ENCODE peak calls at places on chromosomes 2 and 18, in four cellular contexts. C is AG09309, Y is cardiac muscle cell, H is foreskin fibroblast. V is an unnamed sample.

GRCh38 chr18:47323158-47323557 is 71.7 kb upstream of the SKOR2 start:
- DNase-seq in C (no peak), H (peak), Y (no peak), V (no peak)

GRCh38 chr2:236608710-236609109 is 39.1 kb downstream of the ACKR3 start:
- DNase-seq in C (no peak), H (no peak), Y (no peak), V (no peak)

GRCh38 chr18:8084160-8084559 is 517.0 kb downstream of the PTPRM start:
- DNase-seq in H (peak), Y (peak), C (no peak), V (peak)

GRCh38 chr2:120910956-120911951 is 175.6 kb downstream of the GLI2 start:
- DNase-seq in Y (peak), H (peak), C (no peak), V (no peak)

GRCh38 chr2:66269166-66269565 is 165.8 kb upstream of the MEIS1 start:
- DNase-seq in C (no peak), Y (no peak), H (no peak), V (no peak)

GRCh38 chr2:100767224-100767653 is 52.7 kb upstream of the NPAS2 start:
- DNase-seq in C (peak), H (peak), Y (peak), V (no peak)

GRCh38 chr2:129274038-129274415 is 705.4 kb upstream of the RAB6C start:
- DNase-seq in H (no peak), C (no peak), Y (no peak), V (no peak)

GRCh38 chr2:127226520-127227263 is 6.6 kb upstream of the CYP27C1 start:
- DNase-seq in C (no peak), H (peak), Y (peak), V (peak)

GRCh38 chr18:57668021-57668420 is 46.4 kb upstream of the NARS1 start:
- DNase-seq in H (no peak), Y (no peak), C (no peak), V (no peak)

GRCh38 chr2:191051177-191051576 is 37.2 kb upstream of the STAT1 start:
- DNase-seq in Y (no peak), C (no peak), H (no peak), V (no peak)

GRCh38 chr2:124959582-124959981 is 934.5 kb downstream of the CNTNAP5 start:
- DNase-seq in Y (peak), H (no peak), C (no peak), V (peak)

GRCh38 chr2:37376421-37377186 is 32.2 kb downstream of the QPCT start:
- DNase-seq in H (peak), C (peak), Y (peak), V (peak)

GRCh38 chr2:127424598-127425379 is 6.6 kb downstream of the PROC start:
- DNase-seq in H (no peak), C (no peak), Y (no peak), V (no peak)

GRCh38 chr2:95258271-95258670 is 16.0 kb upstream of the PROM2 start:
- DNase-seq in Y (no peak), C (no peak), H (peak), V (no peak)

GRCh38 chr2:71927757-71928715 is 219.6 kb downstream of the CYP26B1 start:
- DNase-seq in C (no peak), H (no peak), Y (no peak), V (no peak)

GRCh38 chr18:76621184-76621583 is 126.1 kb upstream of the ZNF516 start:
- DNase-seq in C (no peak), H (no peak), Y (no peak), V (no peak)

GRCh38 chr18:76619342-76620315 is 124.6 kb upstream of the ZNF516 start:
- DNase-seq in H (peak), C (no peak), Y (peak), V (peak)

GRCh38 chr18:76618721-76619120 is 123.7 kb upstream of the ZNF516 start:
- DNase-seq in H (no peak), Y (no peak), C (no peak), V (no peak)

GRCh38 chr18:76620326-76620813 is 125.3 kb upstream of the ZNF516 start:
- DNase-seq in Y (peak), C (peak), H (peak), V (peak)

DNA sequence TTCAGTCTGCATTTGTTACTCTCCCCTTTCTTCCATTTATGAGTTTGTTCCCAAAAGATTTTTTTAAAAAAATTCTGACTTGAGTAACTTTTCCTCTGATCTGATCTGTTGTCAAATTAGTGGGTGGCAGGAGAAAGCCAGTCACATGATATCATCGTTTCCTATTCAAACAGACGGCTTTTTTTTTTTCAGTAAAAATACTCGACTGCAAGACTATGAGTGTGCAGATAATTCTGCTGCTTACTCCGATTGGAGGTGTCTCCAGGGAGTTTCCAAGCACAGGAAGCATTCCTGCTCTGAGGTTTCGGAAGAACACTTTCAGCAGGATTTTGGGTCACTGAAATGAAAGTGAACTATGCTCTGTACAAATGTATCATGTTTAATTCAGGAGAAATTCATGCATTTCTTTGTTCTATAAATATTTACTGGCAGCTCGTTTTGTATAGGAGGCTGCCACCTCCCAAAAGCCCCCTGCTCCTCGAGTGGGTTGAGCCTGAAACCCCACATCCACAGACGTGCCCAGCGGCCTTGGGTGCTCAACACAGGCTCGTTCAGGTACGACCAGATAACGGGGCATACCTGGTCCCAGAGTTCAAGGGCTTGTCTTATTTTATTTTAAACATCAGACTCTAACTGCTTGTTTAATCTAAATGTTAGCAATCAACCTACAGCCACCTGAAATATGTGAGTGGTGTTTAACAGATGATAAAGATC is 126.9 kb upstream of the ZNF516 start:
- DNase-seq in C (no peak), Y (peak), H (peak), V (peak)
- H3K4me3 ChIP-seq in C (no peak), Y (no peak), H (peak), V (peak)

GRCh38 chr18:37551249-37551648 is 14.3 kb downstream of the CELF4 start:
- DNase-seq in H (no peak), C (no peak), Y (no peak), V (no peak)

GRCh38 chr18:37552296-37552695 is 13.3 kb downstream of the CELF4 start:
- DNase-seq in H (no peak), C (no peak), Y (no peak), V (no peak)

GRCh38 chr18:37554399-37554787 is 11.2 kb downstream of the CELF4 start:
- DNase-seq in H (no peak), C (no peak), Y (no peak), V (no peak)

GRCh38 chr18:37551846-37552245 is 13.8 kb downstream of the CELF4 start:
- DNase-seq in C (no peak), H (no peak), Y (no peak), V (no peak)

DNA sequence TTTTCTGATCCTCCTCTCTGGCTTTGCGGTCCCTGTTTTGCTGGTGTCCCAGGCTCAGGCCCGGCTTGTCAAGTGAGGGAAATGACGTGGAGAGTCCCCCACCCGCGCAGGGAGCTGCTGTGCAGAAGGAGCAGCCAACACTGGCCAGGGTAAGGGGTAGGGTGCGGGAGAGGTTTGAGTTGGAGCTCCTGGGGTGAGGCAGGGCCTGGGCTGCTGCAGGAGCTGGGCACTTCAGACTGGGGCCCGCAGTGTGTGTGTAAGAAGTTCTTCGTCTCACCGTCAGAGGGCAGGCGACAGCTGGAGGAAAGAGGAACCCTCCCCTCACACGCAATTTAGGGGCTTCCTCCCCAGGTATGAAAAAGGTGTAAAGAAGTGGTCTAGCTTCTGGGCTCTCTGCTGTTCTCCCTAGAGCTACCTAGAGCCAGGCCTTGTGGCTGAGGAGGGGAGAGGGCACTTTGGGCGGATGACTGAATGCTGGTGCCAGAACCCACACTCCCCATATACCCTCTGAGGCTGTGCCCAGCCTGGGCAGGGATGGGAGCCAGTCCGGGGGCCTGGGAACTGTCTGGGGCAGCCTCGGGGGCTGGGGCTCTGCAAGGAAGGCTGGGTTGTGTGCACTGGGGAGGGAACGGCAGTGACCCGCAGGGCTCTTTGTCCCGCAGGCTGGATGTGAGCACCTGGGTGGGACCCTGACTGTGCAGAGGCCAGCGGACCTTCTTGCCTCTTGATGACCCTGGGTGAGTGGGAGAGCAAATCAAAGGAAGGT is 11.8 kb downstream of the CELF4 start:
- DNase-seq in Y (no peak), C (no peak), H (no peak), V (no peak)
- H3K4me3 ChIP-seq in Y (no peak), C (no peak), H (no peak), V (no peak)

DNA sequence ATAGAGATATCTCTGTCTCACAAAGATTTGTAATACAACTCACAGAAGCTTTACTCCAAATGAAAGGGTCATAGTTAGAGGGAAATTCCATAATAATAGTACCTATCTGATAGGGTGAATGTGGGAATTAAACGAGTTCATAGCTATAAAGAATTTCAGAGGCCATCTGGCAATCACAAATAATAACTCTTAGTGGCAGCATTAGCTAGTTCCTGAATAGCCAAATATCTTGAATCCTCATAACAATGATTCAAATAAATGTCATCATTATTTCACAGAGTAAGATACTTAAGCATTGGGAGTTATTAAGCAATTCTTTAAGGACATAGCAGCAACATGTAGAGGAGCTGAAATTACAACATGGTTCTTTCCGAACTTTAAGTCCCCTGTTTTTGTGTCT is 1265.0 kb upstream of the PIK3C3 start:
- DNase-seq in H (no peak), Y (no peak), C (no peak), V (no peak)
- H3K4me3 ChIP-seq in H (no peak), Y (no peak), C (no peak), V (no peak)

GRCh38 chr2:223051580-223052375 is at the start of gene KCNE4:
- DNase-seq in H (peak), Y (peak), C (no peak), V (peak)
- H3K4me3 ChIP-seq in H (peak), Y (no peak), C (peak), V (peak)

GRCh38 chr2:220228310-220229006 is 601.0 kb downstream of the SLC4A3 start:
- DNase-seq in Y (peak), C (peak), H (peak), V (peak)
- H3K4me3 ChIP-seq in Y (no peak), C (no peak), H (no peak), V (no peak)

GRCh38 chr2:231394201-231395141 is 1.0 kb upstream of the B3GNT7 start:
- DNase-seq in H (no peak), Y (no peak), C (no peak), V (no peak)
- H3K4me3 ChIP-seq in H (no peak), Y (no peak), C (no peak), V (no peak)

DNA sequence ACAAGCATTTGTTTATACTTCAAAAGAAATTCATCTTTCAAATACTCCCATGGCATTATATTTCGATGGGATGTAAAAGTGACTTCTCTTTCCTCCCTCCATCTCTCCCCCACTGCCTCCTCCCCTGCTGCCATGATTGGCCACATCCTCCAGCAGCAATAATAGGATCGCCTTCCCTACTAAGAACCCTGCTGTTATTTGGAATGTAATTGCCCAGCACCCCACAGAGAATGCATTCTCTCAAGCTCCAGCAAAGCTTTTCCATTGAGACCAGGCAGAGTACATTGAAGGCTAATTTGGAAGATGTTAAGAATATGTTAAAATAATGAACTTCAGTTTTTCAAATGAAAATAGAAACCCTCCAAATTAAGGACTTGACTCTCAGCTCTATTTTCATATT is 375.4 kb upstream of the ACVR2A start:
- DNase-seq in H (no peak), Y (no peak), C (no peak), V (no peak)
- H3K4me3 ChIP-seq in H (no peak), Y (no peak), C (no peak), V (no peak)

V was measured in skeletal muscle cell.